ENCODE peak calls at places on chromosomes 12 and 14, in nine cellular contexts. I is cerebellar cortex; T is PC-3; U is 8988T; S is T-helper 9 cell; W is activated CD4-positive, alpha-beta memory T cell treated with anti-CD3 and anti-CD28 coated beads, Interleukin-2, amount 10 ng/mL, durations not matched to agents 7 days and 5 days; Y is neural crest cell; B is stimulated activated CD8-positive, alpha-beta memory T cell treated with anti-CD3 and anti-CD28 coated beads, Interleukin-15, amount 100 ng/mL, for 24 hours; R is Calu3. H is an unnamed sample.

GRCh38 chr12:988616-989015 is 2.4 kb upstream of the ERC1 start:
- DNase-seq in I (no peak), T (no peak), U (no peak), S (no peak), W (no peak), Y (no peak), B (no peak), R (no peak), H (no peak)

GRCh38 chr14:94114589-94115067 is 4.1 kb downstream of the IFI27 start:
- DNase-seq in I (no peak), T (no peak), U (no peak), S (no peak), W (no peak), Y (no peak), B (no peak), R (no peak), H (no peak)

GRCh38 chr14:105528859-105529505 is 2.6 kb downstream of the TMEM121 start:
- DNase-seq in I (no peak), T (no peak), U (no peak), S (no peak), W (no peak), Y (no peak), B (no peak), R (no peak), H (no peak)

GRCh38 chr14:76352639-76353281 is 23.2 kb upstream of the ESRRB start:
- DNase-seq in I (peak; percentile 16), T (peak; percentile 30), U (peak; percentile 45), S (peak; percentile 28), W (peak; percentile 46), Y (peak; percentile 92), B (peak; percentile 49), R (peak; percentile 76), H (no peak)

GRCh38 chr14:23053426-23053825 is 3.9 kb downstream of the CDH24 start:
- DNase-seq in I (no peak), T (no peak), U (no peak), S (no peak), W (no peak), Y (no peak), B (no peak), R (no peak), H (no peak)

GRCh38 chr14:103109789-103110415 is 13.4 kb upstream of the TNFAIP2 start:
- DNase-seq in I (no peak), T (peak; percentile 70), U (no peak), S (no peak), W (no peak), Y (no peak), B (no peak), R (no peak), H (peak; percentile 29)

GRCh38 chr12:67116134-67116533 is 153.0 kb upstream of the CAND1 start:
- DNase-seq in I (no peak), T (no peak), U (no peak), S (no peak), W (no peak), Y (no peak), B (no peak), R (no peak), H (no peak)

GRCh38 chr12:48956279-48957140 is 777 bp downstream of the ARF3 start:
- DNase-seq in I (peak; percentile 95), T (peak; percentile 95), U (peak; percentile 66), S (peak; percentile 5), W (peak; percentile 34), Y (peak; percentile 70), B (no peak), R (peak; percentile 76), H (peak; percentile 85)

GRCh38 chr12:92194566-92194965 is 48.9 kb upstream of the BTG1 start:
- DNase-seq in I (peak; percentile 69), T (no peak), U (no peak), S (no peak), W (no peak), Y (no peak), B (no peak), R (no peak), H (no peak)

GRCh38 chr12:131830335-131831020 is 2.3 kb downstream of the MMP17 start:
- DNase-seq in I (peak; percentile 46), T (peak; percentile 91), U (peak; percentile 90), S (no peak), W (peak; percentile 52), Y (peak; percentile 76), B (no peak), R (peak; percentile 83), H (no peak)

GRCh38 chr12:509494-509893 is 49.8 kb downstream of the B4GALNT3 start:
- DNase-seq in I (no peak), T (peak; percentile 81), U (peak; percentile 23), S (no peak), W (no peak), Y (no peak), B (no peak), R (peak; percentile 48), H (no peak)

GRCh38 chr12:113781415-113782198 is 184.5 kb downstream of the RBM19 start:
- DNase-seq in I (no peak), T (peak; percentile 80), U (no peak), S (no peak), W (no peak), Y (no peak), B (no peak), R (no peak), H (peak; percentile 19)

GRCh38 chr12:52713960-52714886 is 10.9 kb upstream of the KRT77 start:
- DNase-seq in I (no peak), T (no peak), U (no peak), S (no peak), W (no peak), Y (peak; percentile 49), B (no peak), R (no peak), H (no peak)

GRCh38 chr12:120100630-120101029 is 15.9 kb downstream of the RAB35 start:
- DNase-seq in I (peak; percentile 78), T (no peak), U (no peak), S (no peak), W (no peak), Y (no peak), B (no peak), R (no peak), H (no peak)